ENCODE peak calls at places on chromosomes 7 and 10, in five cellular contexts. K is osteoblast, R is HFFc6, J is GM20000, B is tibial nerve. X is an unnamed sample.

GRCh38 chr7:87797798-87798403 is 78.3 kb downstream of the SLC25A40 start:
- DNase-seq in J (peak), R (peak), K (peak), B (no peak), X (peak)

GRCh38 chr10:126017961-126018560 is 121.7 kb downstream of the FANK1 start:
- DNase-seq in K (no peak), J (no peak), R (peak), B (no peak), X (no peak)

GRCh38 chr7:78970440-78970916 is 483.0 kb downstream of the MAGI2 start:
- DNase-seq in B (no peak), K (no peak), R (peak), J (no peak), X (no peak)

GRCh38 chr7:5223646-5224340 is 33.8 kb downstream of the WIPI2 start:
- DNase-seq in J (no peak), K (no peak), R (no peak), B (no peak), X (no peak)

GRCh38 chr7:77811895-77812685 is 13.5 kb downstream of the PHTF2 start:
- DNase-seq in R (peak), K (peak), J (no peak), B (no peak), X (no peak)

GRCh38 chr7:116392806-116393205 is 106.7 kb upstream of the CAV2 start:
- DNase-seq in R (no peak), J (no peak), B (no peak), K (peak), X (no peak)

GRCh38 chr7:156429514-156429913 is 211.1 kb upstream of the RNF32 start:
- DNase-seq in J (no peak), B (no peak), K (no peak), R (no peak), X (no peak)

GRCh38 chr7:85600425-85600824 is 413.6 kb upstream of the SEMA3D start:
- DNase-seq in K (no peak), R (no peak), J (no peak), B (no peak), X (no peak)

GRCh38 chr7:26048663-26049062 is 103.3 kb upstream of the NFE2L3 start:
- DNase-seq in B (no peak), K (no peak), J (no peak), R (no peak), X (no peak)

GRCh38 chr10:43226441-43226840 is 40.4 kb downstream of the RASGEF1A start:
- DNase-seq in R (no peak), J (no peak), K (peak), B (no peak), X (no peak)

GRCh38 chr7:36155811-36156361 is 2.8 kb downstream of the EEPD1 start:
- DNase-seq in J (no peak), B (no peak), R (no peak), K (peak), X (no peak)

GRCh38 chr7:28166982-28167715 is 13.4 kb downstream of the JAZF1 start:
- DNase-seq in R (peak), K (no peak), B (no peak), J (no peak), X (no peak)

GRCh38 chr10:35412900-35413491 is 76.7 kb downstream of the CCNY start:
- DNase-seq in J (no peak), K (peak), R (peak), B (no peak), X (no peak)

GRCh38 chr10:103589074-103589630 is 95.6 kb downstream of the NEURL1 start:
- DNase-seq in B (no peak), K (no peak), R (no peak), J (no peak), X (no peak)

GRCh38 chr7:72441791-72442190 is 29.7 kb upstream of the CALN1 start:
- DNase-seq in R (no peak), J (no peak), K (no peak), B (no peak), X (no peak)

GRCh38 chr7:2870471-2870941 is 26.4 kb upstream of the GNA12 start:
- DNase-seq in B (no peak), R (no peak), J (no peak), K (peak), X (peak)

GRCh38 chr10:131049051-131049450 is 262.5 kb downstream of the TCERG1L start:
- DNase-seq in J (no peak), R (no peak), B (no peak), K (no peak), X (no peak)

GRCh38 chr10:96047004-96047649 is 3.7 kb downstream of the CCNJ start:
- DNase-seq in B (no peak), R (no peak), J (no peak), K (no peak), X (no peak)

GRCh38 chr7:109101332-109101731 is 531.7 kb downstream of the DNAJB9 start:
- DNase-seq in B (no peak), J (no peak), K (no peak), R (no peak), X (no peak)

GRCh38 chr10:123847686-123848432 is 43.7 kb downstream of the CPXM2 start:
- DNase-seq in J (no peak), K (no peak), R (peak), B (no peak), X (no peak)

GRCh38 chr10:69089638-69090599 is 2.0 kb downstream of the SRGN start:
- DNase-seq in K (no peak), J (peak), R (no peak), B (no peak), X (peak)

GRCh38 chr7:66642932-66643331 is 14.3 kb downstream of the KCTD7 start:
- DNase-seq in K (no peak), R (no peak), B (no peak), J (no peak), X (no peak)

GRCh38 chr7:7830122-7830878 is 111.9 kb upstream of the RPA3 start:
- DNase-seq in J (no peak), K (no peak), B (no peak), R (no peak), X (no peak)

GRCh38 chr7:45017253-45017652 is 17.3 kb downstream of the CCM2 start:
- DNase-seq in K (no peak), J (no peak), R (no peak), B (no peak), X (no peak)

GRCh38 chr7:39464350-39465054 is 101.7 kb upstream of the YAE1 start:
- DNase-seq in J (no peak), R (no peak), K (peak), B (no peak), X (no peak)

GRCh38 chr7:97128736-97129135 is 11.2 kb downstream of the SDHAF3 start:
- DNase-seq in B (no peak), K (no peak), R (no peak), J (no peak), X (no peak)

GRCh38 chr10:35150335-35150734 is 23.7 kb downstream of the CREM start:
- DNase-seq in K (no peak), R (no peak), B (no peak), J (no peak), X (no peak)

GRCh38 chr7:130141161-130141857 is 63.9 kb downstream of the TMEM209 start:
- DNase-seq in K (peak), R (peak), B (peak), J (peak), X (peak)

GRCh38 chr7:155863721-155864151 is 51.5 kb upstream of the SHH start:
- DNase-seq in J (no peak), B (no peak), R (no peak), K (no peak), X (no peak)

GRCh38 chr7:137657476-137658193 is 189.1 kb downstream of the DGKI start:
- DNase-seq in K (no peak), B (no peak), J (no peak), R (no peak), X (no peak)

GRCh38 chr10:91077549-91078017 is 142.9 kb upstream of the PCGF5 start:
- DNase-seq in B (no peak), K (no peak), J (no peak), R (no peak), X (no peak)

GRCh38 chr7:45978731-45979211 is 57.7 kb upstream of the IGFBP3 start:
- DNase-seq in R (no peak), B (no peak), J (no peak), K (no peak), X (no peak)

GRCh38 chr10:125010362-125010761 is 68.4 kb downstream of the ZRANB1 start:
- DNase-seq in J (no peak), K (no peak), B (no peak), R (no peak), X (no peak)

DNA sequence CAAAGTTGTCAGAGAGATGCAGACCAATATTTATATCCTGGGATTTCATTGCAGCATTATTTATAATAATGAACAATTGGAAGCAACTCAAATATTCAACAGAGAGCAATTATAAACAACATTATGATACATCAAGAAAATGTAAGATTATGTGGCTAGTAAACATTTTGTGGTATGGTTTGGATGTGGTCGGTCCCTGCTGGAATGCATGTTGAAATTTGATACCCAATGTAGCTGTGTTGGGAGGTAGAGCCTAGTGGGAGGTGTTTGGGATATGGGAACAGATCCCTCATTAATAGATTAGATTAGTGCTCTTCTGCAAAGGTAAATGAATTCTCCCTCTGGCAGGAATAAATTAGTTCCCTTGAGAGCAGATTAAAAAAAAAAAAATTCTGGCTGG is 350.9 kb downstream of the ANKRD30A start:
- DNase-seq in J (no peak), B (no peak), R (no peak), K (no peak), X (no peak)
- TF ChIP-seq CTCF in J (no peak), B (no peak), R (no peak), K (no peak), X (no peak)

GRCh38 chr10:121032460-121032859 is 181.3 kb downstream of the WDR11 start:
- DNase-seq in K (no peak), R (no peak), J (no peak), B (no peak), X (no peak)
- TF ChIP-seq CTCF in K (no peak), R (no peak), J (no peak), B (no peak), X (no peak)

GRCh38 chr7:220151-220841 is 27.9 kb downstream of the FAM20C start:
- DNase-seq in K (no peak), J (no peak), B (no peak), R (peak), X (no peak)
- TF ChIP-seq CTCF in K (no peak), J (no peak), B (no peak), R (peak), X (no peak)

GRCh38 chr7:101510297-101510696 is 118.8 kb downstream of the MYL10 start:
- DNase-seq in B (no peak), K (no peak), J (no peak), R (no peak), X (no peak)

GRCh38 chr7:101511965-101512364 is 117.1 kb downstream of the MYL10 start:
- DNase-seq in J (no peak), B (no peak), K (no peak), R (no peak), X (no peak)

GRCh38 chr7:101507327-101507726 is 121.8 kb downstream of the MYL10 start:
- DNase-seq in B (no peak), J (no peak), R (no peak), K (no peak), X (no peak)

GRCh38 chr7:101506531-101506930 is 122.6 kb downstream of the MYL10 start:
- DNase-seq in K (no peak), J (no peak), R (no peak), B (no peak), X (no peak)

GRCh38 chr7:101507791-101508252 is 121.3 kb downstream of the MYL10 start:
- DNase-seq in B (no peak), J (peak), K (no peak), R (peak), X (peak)
- TF ChIP-seq CTCF in B (peak), J (no peak), K (peak), R (peak), X (peak)

GRCh38 chr10:15591431-15591830 is 128.3 kb downstream of the ITGA8 start:
- DNase-seq in J (no peak), K (no peak), B (no peak), R (no peak), X (no peak)

GRCh38 chr10:15591937-15592336 is 127.8 kb downstream of the ITGA8 start:
- DNase-seq in K (no peak), R (no peak), J (no peak), B (no peak), X (no peak)

DNA sequence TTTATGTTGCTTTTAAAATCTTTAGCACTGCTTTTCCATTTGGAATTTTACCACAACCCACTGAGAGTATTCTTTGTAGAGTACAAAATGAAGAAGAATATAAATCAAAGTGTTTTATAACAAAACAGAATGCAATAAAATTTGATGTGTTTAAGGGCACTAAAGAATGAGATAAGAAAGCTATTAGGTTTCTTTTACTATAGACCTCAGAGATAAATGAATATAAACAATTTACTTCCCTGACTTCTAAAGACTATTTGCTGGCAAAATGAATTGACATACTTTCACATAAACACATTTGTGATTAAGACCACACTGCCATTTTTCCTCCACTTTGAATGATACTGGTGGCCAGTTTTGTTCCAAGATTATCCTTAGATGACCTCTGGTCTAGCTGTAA is 124.5 kb downstream of the ITGA8 start:
- DNase-seq in B (no peak), J (no peak), R (no peak), K (no peak), X (no peak)
- TF ChIP-seq CTCF in B (no peak), J (no peak), R (no peak), K (no peak), X (no peak)

DNA sequence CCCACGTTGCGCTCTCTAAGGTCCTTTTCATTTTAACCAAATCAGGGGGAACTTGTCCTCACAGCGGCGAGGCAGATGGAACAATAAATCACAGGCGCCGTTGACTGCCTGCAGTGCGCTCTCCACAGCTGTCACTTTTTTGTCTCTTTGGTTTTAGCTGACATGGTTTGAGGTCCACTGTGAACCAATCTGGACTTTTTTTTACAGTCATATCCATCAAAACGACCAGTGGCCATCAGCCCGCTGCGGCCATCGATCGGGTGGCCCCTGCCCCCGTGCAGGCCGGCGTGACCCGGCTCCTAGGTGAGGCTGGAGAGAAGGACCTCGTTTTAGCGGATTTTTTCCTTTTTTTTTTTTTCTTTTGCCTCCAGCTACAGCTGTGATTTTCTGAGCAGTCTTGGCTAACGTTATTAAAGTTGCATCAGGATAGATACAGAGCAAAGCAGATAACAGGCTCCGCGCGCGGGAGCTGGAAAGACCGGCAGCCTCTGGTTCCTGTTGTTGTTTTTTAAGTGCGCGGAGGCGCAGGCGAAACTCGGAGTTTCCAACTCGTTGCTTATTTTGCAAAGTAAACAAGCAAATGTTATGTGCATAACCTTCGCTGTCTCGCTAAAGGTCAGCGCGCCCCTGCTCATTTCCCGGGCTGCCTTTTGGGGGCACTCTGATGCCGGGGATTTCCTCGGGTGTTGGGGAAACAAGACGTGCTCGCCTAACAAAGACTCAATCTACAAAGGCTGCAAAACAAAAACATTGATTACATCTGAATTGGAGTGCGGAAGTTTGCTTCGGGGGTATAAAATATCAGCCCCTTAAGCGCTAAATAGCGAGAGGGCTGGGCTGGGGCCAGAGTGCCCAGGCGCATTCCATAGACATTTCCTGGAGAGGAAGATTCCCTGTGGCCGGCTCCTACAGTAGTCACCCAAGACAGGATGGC is 414.9 kb upstream of the MKI67 start:
- DNase-seq in B (no peak), J (peak), K (no peak), R (no peak), X (no peak)
- TF ChIP-seq CTCF in B (no peak), J (no peak), K (no peak), R (no peak), X (no peak)

DNA sequence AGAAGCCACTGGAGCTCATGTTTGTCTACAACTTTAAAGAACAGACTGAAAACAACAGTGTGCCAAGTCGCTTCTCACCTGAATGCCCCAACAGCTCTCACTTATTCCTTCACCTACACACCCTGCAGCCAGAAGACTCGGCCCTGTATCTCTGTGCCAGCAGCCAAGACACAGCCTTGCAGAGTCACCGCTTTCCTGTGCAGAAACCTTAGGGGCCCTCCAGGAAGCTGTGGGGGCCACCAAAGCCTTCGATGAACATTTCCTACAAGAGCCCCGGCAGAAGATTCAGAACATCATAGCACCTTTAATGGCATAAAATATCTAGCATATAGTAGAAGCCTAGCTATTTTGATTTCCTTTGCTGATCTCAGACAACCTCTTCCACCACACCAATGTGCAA is 88.0 kb upstream of the PRSS58 start:
- DNase-seq in K (no peak), R (no peak), B (no peak), J (no peak), X (no peak)
- TF ChIP-seq CTCF in K (no peak), R (no peak), B (no peak), J (no peak), X (no peak)

DNA sequence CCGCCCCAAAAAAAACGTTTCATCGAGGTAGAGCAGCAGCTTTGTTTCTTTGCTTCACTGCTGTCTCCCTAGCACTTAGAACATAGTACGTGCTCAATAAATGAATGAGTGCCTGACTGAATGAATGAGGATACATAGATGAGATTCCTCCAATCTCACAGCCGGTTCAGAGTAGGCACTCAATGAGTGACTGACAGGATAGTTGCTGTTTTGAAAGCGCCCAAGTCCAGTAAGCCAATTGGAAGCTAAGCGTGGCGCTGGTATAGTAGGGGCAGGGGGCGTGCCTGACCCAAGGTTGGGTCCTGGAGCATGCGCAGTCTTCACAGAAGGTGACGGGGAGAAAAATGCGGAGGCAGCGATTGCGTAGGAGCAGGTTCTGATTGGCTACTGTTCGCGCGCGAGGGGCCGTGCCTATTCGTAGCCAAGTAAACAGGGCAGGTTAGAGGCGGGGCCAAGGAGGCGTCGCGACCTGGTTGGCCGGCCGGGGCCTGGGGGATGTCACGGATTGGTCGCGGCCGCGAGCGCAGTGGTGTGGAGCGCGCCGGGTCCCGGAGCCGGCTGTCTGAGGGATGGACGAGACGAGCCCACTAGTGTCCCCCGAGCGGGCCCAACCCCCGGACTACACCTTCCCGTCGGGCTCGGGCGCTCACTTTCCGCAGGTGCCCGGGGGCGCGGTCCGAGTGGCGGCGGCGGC is at the start of gene PI4K2A:
- DNase-seq in J (peak), R (peak), B (peak), K (peak), X (peak)
- TF ChIP-seq CTCF in J (no peak), R (no peak), B (peak), K (no peak), X (no peak)

X was measured in GM13976.